ENCODE peak calls at places on chromosomes 2 and 18, in five cellular contexts. R is substantia nigra; P is NCI-H1436; T is nephron progenitor cell; W is stimulated activated naive CD8-positive, alpha-beta T cell treated with anti-CD3 and anti-CD28 coated beads, Interleukin-15, amount 100 ng/mL, for 72 hours. X is an unnamed sample.

GRCh38 chr2:19120941-19121750 is 237.3 kb downstream of the OSR1 start:
- DNase-seq in W (no peak), R (peak), T (no peak), P (no peak), X (no peak)

GRCh38 chr2:207143474-207144190 is 22.1 kb downstream of the KLF7 start:
- DNase-seq in W (no peak), R (peak), P (peak), T (peak), X (peak)

GRCh38 chr2:234829074-234829455 is 122.8 kb upstream of the SH3BP4 start:
- DNase-seq in P (no peak), R (no peak), T (no peak), W (no peak), X (no peak)

GRCh38 chr2:237097911-237098702 is 12.4 kb downstream of the COPS8 start:
- DNase-seq in R (no peak), T (no peak), P (no peak), W (no peak), X (no peak)

GRCh38 chr2:168340931-168341330 is 93.5 kb upstream of the STK39 start:
- DNase-seq in T (no peak), P (no peak), R (no peak), W (no peak), X (no peak)

GRCh38 chr2:95007822-95008221 is 17.7 kb upstream of the MAL start:
- DNase-seq in W (no peak), P (no peak), R (peak), T (no peak), X (peak)

GRCh38 chr2:109305494-109306187 is 176.6 kb downstream of the SH3RF3 start:
- DNase-seq in T (no peak), P (no peak), W (no peak), R (no peak), X (no peak)

GRCh38 chr2:233926806-233927205 is 9.6 kb downstream of the TRPM8 start:
- DNase-seq in R (no peak), P (no peak), T (no peak), W (no peak), X (no peak)

GRCh38 chr2:237435844-237436590 is 22.1 kb upstream of the COL6A3 start:
- DNase-seq in P (no peak), T (no peak), W (no peak), R (no peak), X (no peak)

GRCh38 chr18:76425299-76426101 is 69.5 kb downstream of the ZNF516 start:
- DNase-seq in P (no peak), T (no peak), W (no peak), R (no peak), X (no peak)

GRCh38 chr2:232353096-232353495 is 25.5 kb upstream of the ALPP start:
- DNase-seq in T (no peak), P (no peak), R (no peak), W (no peak), X (no peak)

GRCh38 chr2:208244422-208244821 is 10.4 kb downstream of the IDH1 start:
- DNase-seq in P (no peak), R (no peak), W (no peak), T (no peak), X (no peak)

GRCh38 chr2:72037322-72037721 is 110.3 kb downstream of the CYP26B1 start:
- DNase-seq in T (no peak), R (no peak), P (no peak), W (no peak), X (no peak)

GRCh38 chr2:188853307-188853706 is 120.9 kb upstream of the COL3A1 start:
- DNase-seq in R (no peak), W (no peak), T (no peak), P (no peak), X (no peak)

GRCh38 chr18:3654442-3655253 is 204.7 kb downstream of the TGIF1 start:
- DNase-seq in R (no peak), W (no peak), T (no peak), P (no peak), X (no peak)

GRCh38 chr18:7878265-7879173 is 311.4 kb downstream of the PTPRM start:
- DNase-seq in W (no peak), R (no peak), P (peak), T (no peak), X (no peak)

GRCh38 chr2:69017080-69017479 is 4.1 kb downstream of the ANTXR1 start:
- DNase-seq in R (no peak), T (no peak), P (no peak), W (no peak), X (no peak)

GRCh38 chr18:53950545-53950944 is 273.9 kb downstream of the MBD2 start:
- DNase-seq in P (no peak), W (no peak), T (no peak), R (no peak), X (no peak)